ENCODE peak calls at places on chromosomes 7 and 10, in four cellular contexts. B is fibroblast of lung, V is sigmoid colon, S is colonic mucosa. F is an unnamed sample.
A peak's percentile ranks its signal among the peaks of the same experiment; 100 is the strongest.

GRCh38 chr10:34240031-34240430 is 575.1 kb downstream of the PARD3 start:
- DNase-seq in V (no peak), B (no peak), S (no peak), F (no peak)

GRCh38 chr7:92292981-92293380 is 47.2 kb downstream of the ANKIB1 start:
- DNase-seq in S (no peak), V (no peak), B (no peak), F (no peak)

GRCh38 chr7:156014808-156015207 is 202.5 kb upstream of the SHH start:
- DNase-seq in V (no peak), S (no peak), B (no peak), F (no peak)

GRCh38 chr10:129580897-129581296 is 113.9 kb downstream of the MGMT start:
- DNase-seq in S (no peak), B (no peak), V (no peak), F (no peak)

GRCh38 chr10:58352956-58353610 is 18.3 kb downstream of the UBE2D1 start:
- DNase-seq in V (no peak), S (no peak), B (peak; percentile 47), F (no peak)

GRCh38 chr7:73718438-73718881 is 1.0 kb downstream of the STX1A start:
- DNase-seq in V (no peak), B (no peak), S (no peak), F (no peak)

GRCh38 chr7:92645531-92646061 is 55.4 kb upstream of the FAM133B start:
- DNase-seq in S (peak; percentile 87), B (peak; percentile 59), V (no peak), F (no peak)

GRCh38 chr7:17153571-17153970 is 144.9 kb upstream of the AHR start:
- DNase-seq in S (no peak), V (no peak), B (no peak), F (no peak)

GRCh38 chr10:73589538-73590126 is 1.5 kb downstream of the USP54 start:
- DNase-seq in V (no peak), S (no peak), B (peak; percentile 15), F (no peak)

GRCh38 chr10:110317866-110318850 is 13.4 kb upstream of the SMNDC1 start:
- DNase-seq in S (no peak), B (no peak), V (no peak), F (no peak)

GRCh38 chr7:47253650-47254080 is 328.2 kb downstream of the TNS3 start:
- DNase-seq in S (peak; percentile 32), B (peak; percentile 73), V (peak; percentile 78), F (no peak)

GRCh38 chr10:29714096-29714874 is 79.5 kb upstream of the SVIL start:
- DNase-seq in S (no peak), V (no peak), B (peak; percentile 94), F (no peak)

GRCh38 chr10:33258951-33259350 is 75.5 kb downstream of the NRP1 start:
- DNase-seq in V (no peak), S (no peak), B (peak; percentile 85), F (no peak)

GRCh38 chr7:96936621-96937020 is 68.7 kb upstream of the DLX6 start:
- DNase-seq in B (no peak), S (no peak), V (no peak), F (no peak)

GRCh38 chr10:22321831-22322662 is 1.1 kb downstream of the BMI1 start:
- DNase-seq in V (peak; percentile 74), B (no peak), S (peak; percentile 34), F (peak; percentile 26)

GRCh38 chr7:106866298-106867281 is 1.5 kb downstream of the PIK3CG start:
- DNase-seq in S (no peak), V (no peak), B (no peak), F (no peak)

GRCh38 chr7:120944826-120945562 is 5.6 kb upstream of the ING3 start:
- DNase-seq in S (no peak), V (no peak), B (no peak), F (no peak)

GRCh38 chr7:27095897-27096755 is at the start of gene HOXA1:
- DNase-seq in S (peak; percentile 92), B (peak; percentile 93), V (peak; percentile 93), F (peak; percentile 74)

GRCh38 chr10:125148576-125148975 is 11.8 kb downstream of the CTBP2 start:
- DNase-seq in S (no peak), V (no peak), B (no peak), F (no peak)

GRCh38 chr7:146119016-146119415 is 2.4 kb downstream of the CNTNAP2 start:
- DNase-seq in B (no peak), V (no peak), S (no peak), F (no peak)

GRCh38 chr7:137642031-137642430 is 204.7 kb downstream of the DGKI start:
- DNase-seq in V (no peak), S (no peak), B (no peak), F (no peak)

GRCh38 chr10:119370972-119371703 is 163.8 kb downstream of the GRK5 start:
- DNase-seq in B (peak; percentile 68), S (no peak), V (peak; percentile 75), F (no peak)

GRCh38 chr10:71268751-71269150 is 50.3 kb upstream of the SLC29A3 start:
- DNase-seq in V (no peak), B (peak; percentile 46), S (no peak), F (no peak)

GRCh38 chr7:81267508-81267907 is 348.7 kb upstream of the SEMA3C start:
- DNase-seq in V (no peak), B (peak; percentile 85), S (no peak), F (no peak)

GRCh38 chr7:45215611-45216062 is 58.0 kb downstream of the RAMP3 start:
- DNase-seq in S (no peak), V (no peak), B (no peak), F (no peak)

GRCh38 chr10:109166935-109167334 is 756.4 kb downstream of the XPNPEP1 start:
- DNase-seq in V (no peak), S (no peak), B (peak; percentile 6), F (no peak)

GRCh38 chr10:119022846-119023552 is 6.5 kb upstream of the NANOS1 start:
- DNase-seq in B (peak; percentile 69), S (no peak), V (no peak), F (no peak)

GRCh38 chr10:48556713-48557112 is 48.2 kb downstream of the ARHGAP22 start:
- DNase-seq in S (no peak), B (no peak), V (no peak), F (no peak)

GRCh38 chr7:130939285-130940095 is 205.5 kb upstream of the KLF14 start:
- DNase-seq in B (peak; percentile 60), V (no peak), S (no peak), F (no peak)

DNA sequence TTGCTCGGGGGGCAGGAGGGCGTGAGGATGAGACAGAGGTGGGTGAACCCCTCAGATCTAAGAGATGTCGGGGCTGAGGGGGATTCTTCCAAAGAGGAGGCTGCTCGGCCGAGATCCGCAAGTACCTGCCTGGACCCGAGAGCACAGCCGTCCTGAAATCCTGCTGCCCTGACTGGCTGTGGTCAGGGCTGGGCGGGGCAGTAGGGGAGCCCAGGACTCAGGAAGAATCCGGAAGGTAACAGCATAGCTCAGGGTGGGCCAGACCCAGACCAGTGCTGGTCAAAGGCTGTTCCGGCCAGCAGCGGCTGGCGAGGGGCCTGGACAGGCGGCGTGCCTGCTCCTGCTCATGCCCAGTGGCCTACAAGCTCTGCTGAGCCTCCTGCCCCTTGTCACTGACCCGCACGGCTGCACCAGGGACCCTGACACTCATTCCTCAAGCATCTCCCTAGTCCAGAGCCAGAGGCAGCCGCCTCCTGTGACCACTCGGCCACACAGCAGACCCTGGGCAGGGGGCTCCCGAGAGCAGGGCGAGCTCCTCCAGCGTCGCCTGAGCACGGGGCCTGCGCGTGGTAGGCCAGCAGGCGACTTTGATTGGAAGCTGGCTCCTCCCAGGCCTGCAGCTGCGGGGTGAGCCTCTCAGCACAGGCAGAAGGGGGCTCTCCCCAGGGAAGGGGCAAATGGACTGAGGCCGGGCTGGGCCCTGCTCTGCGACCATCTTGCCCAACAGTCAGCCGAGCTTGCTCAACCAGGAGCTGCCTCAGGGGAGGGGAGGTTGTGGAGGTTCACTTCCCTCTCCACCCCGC is 3.1 kb upstream of the ADAP1 start:
- DNase-seq in B (no peak), S (no peak), V (peak; percentile 80), F (no peak)
- TF ChIP-seq CTCF in B (no peak), S (no peak), V (no peak), F (no peak)

GRCh38 chr7:41887446-41887845 is 184.6 kb upstream of the INHBA start:
- DNase-seq in V (no peak), B (no peak), S (no peak), F (no peak)

GRCh38 chr7:41890631-41891265 is 187.9 kb upstream of the INHBA start:
- DNase-seq in B (no peak), V (no peak), S (no peak), F (no peak)

GRCh38 chr7:41886906-41887311 is 184.0 kb upstream of the INHBA start:
- DNase-seq in V (peak; percentile 87), B (peak; percentile 99), S (peak; percentile 77), F (no peak)

GRCh38 chr7:41889472-41889871 is 186.6 kb upstream of the INHBA start:
- DNase-seq in V (no peak), S (no peak), B (no peak), F (no peak)

GRCh38 chr7:41889040-41889439 is 186.2 kb upstream of the INHBA start:
- DNase-seq in S (no peak), B (no peak), V (no peak), F (no peak)
- TF ChIP-seq CTCF in S (no peak), B (no peak), V (no peak), F (no peak)

GRCh38 chr7:25815711-25816110 is 336.3 kb upstream of the NFE2L3 start:
- DNase-seq in B (no peak), S (no peak), V (no peak), F (no peak)

GRCh38 chr7:25822823-25823222 is 329.2 kb upstream of the NFE2L3 start:
- DNase-seq in B (no peak), S (no peak), V (no peak), F (no peak)

GRCh38 chr7:25823571-25823970 is 328.4 kb upstream of the NFE2L3 start:
- DNase-seq in B (no peak), V (no peak), S (no peak), F (no peak)

GRCh38 chr7:25821225-25821624 is 330.8 kb upstream of the NFE2L3 start:
- DNase-seq in V (no peak), B (no peak), S (no peak), F (no peak)

GRCh38 chr7:25820432-25821040 is 331.5 kb upstream of the NFE2L3 start:
- DNase-seq in B (no peak), S (no peak), V (no peak), F (no peak)
- TF ChIP-seq CTCF in B (peak; percentile 58), S (peak; percentile 42), V (no peak), F (no peak)

GRCh38 chr7:4450483-4450882 is 231.6 kb upstream of the FOXK1 start:
- DNase-seq in B (no peak), V (no peak), S (no peak), F (no peak)
- TF ChIP-seq CTCF in B (no peak), V (no peak), S (no peak), F (no peak)

F was measured in natural killer cell.